ENCODE peak calls at places on chromosomes 13 and 19, in five cellular contexts. S, M, B, H and U are unnamed samples.

GRCh38 chr19:4077011-4077382 is 10.3 kb upstream of the ZBTB7A start:
- DNase-seq in S (no peak), M (no peak), B (no peak), H (no peak), U (no peak)

GRCh38 chr19:48807590-48808308 is 3.1 kb downstream of the BCAT2 start:
- DNase-seq in S (no peak), M (peak; percentile 51), B (no peak), H (no peak), U (no peak)

GRCh38 chr13:26601669-26602068 is 44.2 kb downstream of the WASF3 start:
- DNase-seq in S (peak; percentile 36), M (peak; percentile 73), B (no peak), H (no peak), U (peak; percentile 60)

GRCh38 chr13:23741879-23742510 is 147.2 kb downstream of the MIPEP start:
- DNase-seq in S (no peak), M (no peak), B (no peak), H (no peak), U (no peak)

GRCh38 chr19:30281903-30282302 is 90.3 kb upstream of the ZNF536 start:
- DNase-seq in S (no peak), M (no peak), B (no peak), H (no peak), U (no peak)

GRCh38 chr19:18046066-18046718 is 38.2 kb downstream of the ARRDC2 start:
- DNase-seq in S (no peak), M (no peak), B (peak; percentile 32), H (no peak), U (no peak)

GRCh38 chr13:113616991-113617749 is 32.6 kb downstream of the TFDP1 start:
- DNase-seq in S (peak; percentile 74), M (peak; percentile 79), B (no peak), H (no peak), U (peak; percentile 42)

GRCh38 chr13:30363725-30364124 is 56.4 kb upstream of the KATNAL1 start:
- DNase-seq in S (no peak), M (no peak), B (no peak), H (no peak), U (no peak)

GRCh38 chr13:44770951-44771350 is 194.8 kb upstream of the TSC22D1 start:
- DNase-seq in S (no peak), M (no peak), B (no peak), H (no peak), U (no peak)